ENCODE peak calls at places on chromosomes 13 and 19, in four cellular contexts. D is HepG2, P is K562, F is H1. Q is an unnamed sample.

GRCh38 chr13:28384789-28385188 is 110.1 kb downstream of the FLT1 start:
- DNase-seq in D (no peak), P (no peak), F (no peak), Q (no peak)

GRCh38 chr13:77565635-77566034 is 30.1 kb downstream of the SCEL start:
- DNase-seq in D (peak; percentile 3), P (peak; percentile 6), F (no peak), Q (peak; percentile 9)

GRCh38 chr13:29503041-29503837 is 92.2 kb downstream of the SLC7A1 start:
- DNase-seq in D (no peak), P (peak; percentile 9), F (peak; percentile 66), Q (peak; percentile 27)

GRCh38 chr19:6056801-6057650 is 53.3 kb downstream of the RFX2 start:
- DNase-seq in D (peak; percentile 77), P (peak; percentile 50), F (no peak), Q (peak; percentile 91)

GRCh38 chr19:29724102-29724641 is 9.1 kb upstream of the C19orf12 start:
- DNase-seq in D (no peak), P (no peak), F (peak; percentile 73), Q (peak; percentile 5)

GRCh38 chr13:114100446-114101320 is 31.7 kb downstream of the RASA3 start:
- DNase-seq in D (no peak), P (no peak), F (no peak), Q (no peak)

GRCh38 chr13:47233734-47234133 is 336.9 kb upstream of the HTR2A start:
- DNase-seq in D (no peak), P (no peak), F (no peak), Q (no peak)

GRCh38 chr13:112376050-112376681 is at the start of gene SPACA7:
- DNase-seq in D (no peak), P (no peak), F (no peak), Q (no peak)

GRCh38 chr13:43285891-43286602 is 262.7 kb downstream of the DNAJC15 start:
- DNase-seq in D (no peak), P (no peak), F (no peak), Q (peak; percentile 68)

GRCh38 chr19:45159971-45160324 is 834 bp downstream of the NKPD1 start:
- DNase-seq in D (no peak), P (no peak), F (no peak), Q (no peak)

GRCh38 chr13:21686761-21687391 is 16.0 kb downstream of the FGF9 start:
- DNase-seq in D (no peak), P (no peak), F (no peak), Q (no peak)

GRCh38 chr13:32116210-32116609 is 84.6 kb downstream of the FRY start:
- DNase-seq in D (no peak), P (no peak), F (no peak), Q (no peak)

GRCh38 chr19:52366414-52366824 is 3.3 kb upstream of the ZNF880 start:
- DNase-seq in D (no peak), P (no peak), F (no peak), Q (no peak)

GRCh38 chr19:47464619-47465018 is 7.1 kb downstream of the SLC8A2 start:
- DNase-seq in D (no peak), P (no peak), F (no peak), Q (no peak)

GRCh38 chr19:20912973-20913372 is 10.1 kb upstream of the ZNF85 start:
- DNase-seq in D (no peak), P (no peak), F (no peak), Q (no peak)

GRCh38 chr13:49995535-49996165 is 1.2 kb upstream of the TRIM13 start:
- DNase-seq in D (no peak), P (no peak), F (no peak), Q (no peak)

DNA sequence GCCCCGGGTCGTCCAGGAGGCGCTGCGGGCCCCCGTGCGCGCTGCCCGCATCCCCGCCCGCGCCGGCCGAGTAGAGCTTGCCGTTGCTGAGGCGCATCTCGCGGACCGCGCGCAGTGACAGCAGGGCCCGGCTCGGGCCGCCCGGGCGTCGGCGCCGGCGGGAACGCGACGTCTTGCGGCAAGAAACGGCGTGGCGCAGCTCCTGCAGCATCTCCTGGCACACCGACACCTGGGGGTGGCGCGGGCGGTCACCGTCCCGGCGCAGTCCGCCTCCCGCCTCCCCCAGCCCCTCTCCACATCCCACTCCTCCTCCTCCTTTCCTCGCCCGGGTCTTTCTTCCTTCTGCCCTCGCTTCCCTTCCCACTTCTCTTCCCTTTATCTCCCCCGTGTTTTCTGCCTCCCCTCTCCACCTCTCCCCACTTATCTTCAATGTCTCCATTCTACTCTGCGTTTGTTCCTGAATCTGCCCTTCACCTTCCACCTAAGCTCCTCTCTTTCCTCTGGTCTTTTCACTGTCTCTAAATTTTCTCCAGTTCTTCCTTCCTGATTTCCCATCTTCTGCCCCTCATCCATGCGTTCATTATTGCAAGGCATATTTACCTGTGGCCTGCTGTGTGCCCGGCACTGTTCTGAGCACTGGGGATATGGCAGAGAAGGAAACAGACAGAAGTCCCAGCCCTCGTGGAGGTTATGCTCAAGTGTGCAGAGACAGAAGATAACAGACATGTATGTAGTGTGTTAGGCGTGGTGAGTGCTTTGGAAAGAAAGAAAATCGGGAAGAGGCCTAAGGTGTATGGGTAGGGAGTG is 5.2 kb upstream of the ATP1A3 start:
- DNase-seq in D (no peak), P (no peak), F (peak; percentile 78), Q (no peak)
- H3K27me3 ChIP-seq in D (peaks cover 8% of the 10 kb centered on the region), P (peaks cover 73% of the 10 kb centered on the region), F (peaks cover 52% of the 10 kb centered on the region), Q (peaks cover 77% of the 10 kb centered on the region)

GRCh38 chr19:13150187-13150918 is at the start of the genes IER2 and STX10:
- DNase-seq in D (peak; percentile 91), P (peak; percentile 97), F (peak; percentile 91), Q (peak; percentile 94)
- TF ChIP-seq POLR2A in D (peak; percentile 62), P (peak; percentile 76), F (no peak), Q (peak; percentile 87)

GRCh38 chr13:101474419-101474957 is 22.0 kb downstream of the ITGBL1 start:
- DNase-seq in D (no peak), P (no peak), F (peak; percentile 61), Q (peak; percentile 91)
- TF ChIP-seq MAFK in D (no peak), P (no peak), F (peak; percentile 4), Q (no peak)

GRCh38 chr19:41529484-41530183 is 46.3 kb upstream of the CEACAM21 start:
- DNase-seq in D (no peak), P (no peak), F (no peak), Q (no peak)

GRCh38 chr19:41530761-41531301 is 45.1 kb upstream of the CEACAM21 start:
- DNase-seq in D (no peak), P (no peak), F (no peak), Q (no peak)

GRCh38 chr19:41531438-41532311 is 44.3 kb upstream of the CEACAM21 start:
- DNase-seq in D (no peak), P (peak; percentile 72), F (no peak), Q (peak; percentile 31)

GRCh38 chr19:41528106-41528505 is 47.9 kb upstream of the CEACAM21 start:
- DNase-seq in D (no peak), P (no peak), F (no peak), Q (no peak)

GRCh38 chr19:41530184-41530534 is 45.8 kb upstream of the CEACAM21 start:
- DNase-seq in D (no peak), P (no peak), F (no peak), Q (no peak)
- H3K27me3 ChIP-seq in D (peaks cover 1% of the 10 kb centered on the region), P (peaks cover 21% of the 10 kb centered on the region), F (no peaks in the 10 kb centered on the region), Q (peaks cover 4% of the 10 kb centered on the region)

DNA sequence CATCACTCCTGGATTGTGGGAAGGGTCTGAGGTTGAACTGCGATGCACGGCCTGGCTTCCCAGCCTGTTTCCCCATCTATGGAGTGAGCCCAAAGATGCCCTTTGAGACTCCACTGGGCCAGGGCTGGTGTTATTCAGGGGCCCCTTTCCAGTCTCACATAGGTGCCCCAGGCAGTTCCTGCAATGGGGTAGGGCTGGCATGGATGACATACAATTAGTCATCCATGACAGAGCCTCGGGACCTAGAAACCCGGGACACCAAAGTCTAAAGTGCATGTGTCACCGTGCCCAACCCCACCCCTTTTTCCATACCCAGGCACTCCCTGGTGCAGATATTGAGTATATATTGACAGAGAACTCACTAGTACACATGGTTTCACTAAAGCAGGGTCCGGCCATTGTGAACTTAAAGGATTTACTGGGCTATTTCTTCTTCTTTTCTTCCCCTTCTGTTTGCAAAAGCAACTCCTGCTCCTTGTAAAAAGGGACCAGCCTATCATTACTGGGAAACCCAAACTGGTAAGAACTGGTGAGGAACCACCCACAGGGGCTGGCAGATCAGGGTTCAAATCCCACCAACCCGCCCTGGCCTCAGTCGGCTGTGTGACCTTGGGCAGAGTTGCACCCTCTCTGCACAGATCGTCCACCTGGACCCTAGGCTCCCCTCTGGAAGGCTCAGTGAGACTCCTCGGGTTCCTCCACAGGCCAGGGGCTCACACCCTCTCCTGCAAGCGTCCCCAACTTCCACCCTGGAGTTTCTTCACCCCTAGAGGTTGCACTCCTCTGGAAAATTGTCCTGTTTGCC is 2.7 kb downstream of the B3GNT3 start:
- DNase-seq in D (peak; percentile 95), P (no peak), F (no peak), Q (no peak)
- TF ChIP-seq POLR2A in D (peak; percentile 61), P (no peak), F (no peak), Q (no peak)

GRCh38 chr13:98556968-98557591 is 19.8 kb downstream of the STK24 start:
- DNase-seq in D (no peak), P (peak; percentile 22), F (no peak), Q (peak; percentile 32)
- TF ChIP-seq MAFK in D (no peak), P (no peak), F (no peak), Q (no peak)

GRCh38 chr19:42151735-42152134 is 19.5 kb upstream of the POU2F2 start:
- DNase-seq in D (no peak), P (no peak), F (no peak), Q (no peak)

GRCh38 chr19:42153606-42154405 is 21.6 kb upstream of the POU2F2 start:
- DNase-seq in D (no peak), P (no peak), F (no peak), Q (no peak)

GRCh38 chr19:42152876-42153275 is 20.6 kb upstream of the POU2F2 start:
- DNase-seq in D (no peak), P (no peak), F (no peak), Q (no peak)

GRCh38 chr19:42150940-42151339 is 18.7 kb upstream of the POU2F2 start:
- DNase-seq in D (no peak), P (no peak), F (no peak), Q (no peak)

GRCh38 chr19:42152285-42152684 is 20.0 kb upstream of the POU2F2 start:
- DNase-seq in D (no peak), P (no peak), F (no peak), Q (no peak)
- H3K27me3 ChIP-seq in D (peaks cover 10% of the 10 kb centered on the region), P (peaks cover 69% of the 10 kb centered on the region), F (peaks cover 6% of the 10 kb centered on the region), Q (peaks cover 92% of the 10 kb centered on the region)

GRCh38 chr19:42396248-42396541 is 6.1 kb upstream of the CNFN start:
- DNase-seq in D (no peak), P (peak; percentile 61), F (no peak), Q (no peak)

GRCh38 chr19:42394751-42395150 is 4.7 kb upstream of the CNFN start:
- DNase-seq in D (no peak), P (no peak), F (no peak), Q (peak; percentile 10)

GRCh38 chr19:42400404-42400803 is 10.3 kb upstream of the CNFN start:
- DNase-seq in D (no peak), P (no peak), F (no peak), Q (no peak)

GRCh38 chr19:42397315-42398166 is 7.4 kb upstream of the CNFN start:
- DNase-seq in D (no peak), P (peak; percentile 25), F (no peak), Q (no peak)

GRCh38 chr19:42396542-42397314 is 6.6 kb upstream of the CNFN start:
- DNase-seq in D (no peak), P (peak; percentile 99), F (peak; percentile 100), Q (peak; percentile 99)
- TF ChIP-seq POLR2A in D (no peak), P (peak; percentile 92), F (peak; percentile 82), Q (peak; percentile 86)

Q was measured in IMR-90.